ENCODE peak calls at places on chromosomes 1 and 21, in seven cellular contexts. O is EH, H is NCI-H1105, V is NCI-H345, D is anterior cingulate cortex, F is HT1080, C is SK-MEL-5. J is an unnamed sample.

GRCh38 chr1:108913105-108913948 is 36.5 kb downstream of the GPSM2 start:
- DNase-seq in O (no peak), H (peak), V (no peak), D (no peak), F (no peak), C (no peak), J (no peak)

GRCh38 chr1:20834780-20835179 is 47.7 kb upstream of the HP1BP3 start:
- DNase-seq in O (no peak), H (no peak), V (no peak), D (no peak), F (no peak), C (no peak), J (no peak)

GRCh38 chr1:96374076-96374762 is 347.4 kb upstream of the PTBP2 start:
- DNase-seq in O (peak), H (no peak), V (no peak), D (no peak), F (no peak), C (no peak), J (no peak)

GRCh38 chr21:33202464-33203363 is 27.0 kb upstream of the IFNAR2 start:
- DNase-seq in O (no peak), H (no peak), V (no peak), D (no peak), F (no peak), C (peak), J (no peak)

GRCh38 chr21:45124596-45124995 is 50.2 kb downstream of the ADARB1 start:
- DNase-seq in O (no peak), H (no peak), V (no peak), D (no peak), F (no peak), C (no peak), J (no peak)

GRCh38 chr1:219236095-219236494 is 62.4 kb downstream of the LYPLAL1 start:
- DNase-seq in O (no peak), H (no peak), V (no peak), D (no peak), F (no peak), C (no peak), J (no peak)

GRCh38 chr1:32695098-32695904 is 7.3 kb downstream of the SYNC start:
- DNase-seq in O (peak), H (no peak), V (no peak), D (peak), F (peak), C (no peak), J (no peak)

GRCh38 chr1:1353389-1354151 is 4.4 kb upstream of the DVL1 start:
- DNase-seq in O (no peak), H (no peak), V (peak), D (no peak), F (no peak), C (no peak), J (no peak)

GRCh38 chr1:10295471-10296085 is 85.2 kb downstream of the KIF1B start:
- DNase-seq in O (no peak), H (no peak), V (no peak), D (peak), F (no peak), C (peak), J (peak)

GRCh38 chr1:221101792-221102191 is 222.5 kb downstream of the HLX start:
- DNase-seq in O (peak), H (no peak), V (no peak), D (no peak), F (no peak), C (no peak), J (no peak)

GRCh38 chr1:36859926-36860325 is 174.4 kb downstream of the GRIK3 start:
- DNase-seq in O (no peak), H (no peak), V (no peak), D (no peak), F (no peak), C (no peak), J (no peak)

GRCh38 chr1:226407199-226407496 is 745 bp downstream of the PARP1 start:
- DNase-seq in O (no peak), H (no peak), V (no peak), D (no peak), F (no peak), C (no peak), J (no peak)

GRCh38 chr1:174021611-174022079 is 512 bp downstream of the RC3H1 start:
- DNase-seq in O (peak), H (peak), V (no peak), D (peak), F (peak), C (peak), J (peak)

GRCh38 chr1:221987860-221988520 is 246.1 kb upstream of the DUSP10 start:
- DNase-seq in O (peak), H (no peak), V (peak), D (no peak), F (peak), C (peak), J (no peak)

GRCh38 chr1:161840363-161840762 is 74.2 kb downstream of the ATF6 start:
- DNase-seq in O (peak), H (no peak), V (no peak), D (no peak), F (no peak), C (no peak), J (no peak)

GRCh38 chr1:218473527-218473926 is 128.4 kb downstream of the TGFB2 start:
- DNase-seq in O (peak), H (no peak), V (no peak), D (no peak), F (peak), C (no peak), J (no peak)